ENCODE peak calls at places on chromosomes 11 and 22, in five cellular contexts. One of them, this sample, is unnamed.

GRCh38 chr11:66289548-66290331 is 797 bp upstream of the YIF1A start:
- DNase-seq in fibroblast of pulmonary artery: no peak
- DNase-seq in NCI-H510A treated with DMSO at 0.1 percent for 48 hours: no peak
- DNase-seq in NCI-H460: peak
- DNase-seq in fibroblast of the conjunctiva: no peak
- DNase-seq in this sample: peak

GRCh38 chr11:40032331-40032730 is 1427.1 kb downstream of the LRRC4C start:
- DNase-seq in fibroblast of pulmonary artery: no peak
- DNase-seq in NCI-H510A treated with DMSO at 0.1 percent for 48 hours: no peak
- DNase-seq in NCI-H460: no peak
- DNase-seq in fibroblast of the conjunctiva: no peak
- DNase-seq in this sample: no peak

GRCh38 chr22:41657709-41658108 is 31.0 kb downstream of the SNU13 start:
- DNase-seq in fibroblast of pulmonary artery: no peak
- DNase-seq in NCI-H510A treated with DMSO at 0.1 percent for 48 hours: no peak
- DNase-seq in NCI-H460: no peak
- DNase-seq in fibroblast of the conjunctiva: no peak
- DNase-seq in this sample: no peak

GRCh38 chr11:29312817-29313216 is 704.0 kb downstream of the KCNA4 start:
- DNase-seq in fibroblast of pulmonary artery: peak
- DNase-seq in NCI-H510A treated with DMSO at 0.1 percent for 48 hours: no peak
- DNase-seq in NCI-H460: no peak
- DNase-seq in fibroblast of the conjunctiva: no peak
- DNase-seq in this sample: no peak

GRCh38 chr11:104487035-104487775 is 323.3 kb upstream of the PDGFD start:
- DNase-seq in fibroblast of pulmonary artery: peak
- DNase-seq in NCI-H510A treated with DMSO at 0.1 percent for 48 hours: no peak
- DNase-seq in NCI-H460: no peak
- DNase-seq in fibroblast of the conjunctiva: no peak
- DNase-seq in this sample: no peak

GRCh38 chr11:70397336-70397982 is 870 bp upstream of the CTTN start:
- DNase-seq in fibroblast of pulmonary artery: peak
- DNase-seq in NCI-H510A treated with DMSO at 0.1 percent for 48 hours: peak
- DNase-seq in NCI-H460: no peak
- DNase-seq in fibroblast of the conjunctiva: no peak
- DNase-seq in this sample: peak

GRCh38 chr22:30178180-30179126 is 68.1 kb downstream of the LIF start:
- DNase-seq in fibroblast of pulmonary artery: no peak
- DNase-seq in NCI-H510A treated with DMSO at 0.1 percent for 48 hours: no peak
- DNase-seq in NCI-H460: no peak
- DNase-seq in fibroblast of the conjunctiva: no peak
- DNase-seq in this sample: no peak

GRCh38 chr22:35357883-35358621 is 22.8 kb upstream of the HMOX1 start:
- DNase-seq in fibroblast of pulmonary artery: no peak
- DNase-seq in NCI-H510A treated with DMSO at 0.1 percent for 48 hours: no peak
- DNase-seq in NCI-H460: no peak
- DNase-seq in fibroblast of the conjunctiva: no peak
- DNase-seq in this sample: no peak

GRCh38 chr22:27984723-27985122 is 65.7 kb upstream of the PITPNB start:
- DNase-seq in fibroblast of pulmonary artery: no peak
- DNase-seq in NCI-H510A treated with DMSO at 0.1 percent for 48 hours: no peak
- DNase-seq in NCI-H460: no peak
- DNase-seq in fibroblast of the conjunctiva: no peak
- DNase-seq in this sample: no peak

GRCh38 chr11:93020248-93021088 is 51.0 kb downstream of the MTNR1B start:
- DNase-seq in fibroblast of pulmonary artery: peak
- DNase-seq in NCI-H510A treated with DMSO at 0.1 percent for 48 hours: no peak
- DNase-seq in NCI-H460: no peak
- DNase-seq in fibroblast of the conjunctiva: peak
- DNase-seq in this sample: no peak

GRCh38 chr11:134409552-134410429 is 2.3 kb downstream of the B3GAT1 start:
- DNase-seq in fibroblast of pulmonary artery: no peak
- DNase-seq in NCI-H510A treated with DMSO at 0.1 percent for 48 hours: no peak
- DNase-seq in NCI-H460: no peak
- DNase-seq in fibroblast of the conjunctiva: no peak
- DNase-seq in this sample: no peak

GRCh38 chr11:71336996-71337772 is 84.8 kb upstream of the SHANK2 start:
- DNase-seq in fibroblast of pulmonary artery: no peak
- DNase-seq in NCI-H510A treated with DMSO at 0.1 percent for 48 hours: no peak
- DNase-seq in NCI-H460: no peak
- DNase-seq in fibroblast of the conjunctiva: no peak
- DNase-seq in this sample: no peak

GRCh38 chr11:110147965-110148709 is 54.9 kb downstream of the ZC3H12C start:
- DNase-seq in fibroblast of pulmonary artery: peak
- DNase-seq in NCI-H510A treated with DMSO at 0.1 percent for 48 hours: no peak
- DNase-seq in NCI-H460: no peak
- DNase-seq in fibroblast of the conjunctiva: no peak
- DNase-seq in this sample: no peak

GRCh38 chr11:120339394-120339890 is 3.2 kb downstream of the ARHGEF12 start:
- DNase-seq in fibroblast of pulmonary artery: peak
- DNase-seq in NCI-H510A treated with DMSO at 0.1 percent for 48 hours: no peak
- DNase-seq in NCI-H460: no peak
- DNase-seq in fibroblast of the conjunctiva: no peak
- DNase-seq in this sample: no peak

GRCh38 chr11:62392506-62392905 is 26.3 kb upstream of the SCGB1A1 start:
- DNase-seq in fibroblast of pulmonary artery: no peak
- DNase-seq in NCI-H510A treated with DMSO at 0.1 percent for 48 hours: no peak
- DNase-seq in NCI-H460: no peak
- DNase-seq in fibroblast of the conjunctiva: no peak
- DNase-seq in this sample: no peak

GRCh38 chr11:128525411-128526243 is 61.7 kb downstream of the ETS1 start:
- DNase-seq in fibroblast of pulmonary artery: no peak
- DNase-seq in NCI-H510A treated with DMSO at 0.1 percent for 48 hours: peak
- DNase-seq in NCI-H460: no peak
- DNase-seq in fibroblast of the conjunctiva: no peak
- DNase-seq in this sample: peak

GRCh38 chr11:8863838-8864237 is 47.2 kb upstream of the AKIP1 start:
- DNase-seq in fibroblast of pulmonary artery: peak
- DNase-seq in NCI-H510A treated with DMSO at 0.1 percent for 48 hours: no peak
- DNase-seq in NCI-H460: no peak
- DNase-seq in fibroblast of the conjunctiva: peak
- DNase-seq in this sample: peak

GRCh38 chr11:2100361-2101170 is 38.6 kb downstream of the IGF2 start:
- DNase-seq in fibroblast of pulmonary artery: peak
- DNase-seq in NCI-H510A treated with DMSO at 0.1 percent for 48 hours: no peak
- DNase-seq in NCI-H460: no peak
- DNase-seq in fibroblast of the conjunctiva: no peak
- DNase-seq in this sample: no peak

GRCh38 chr11:118610220-118610772 is 2.9 kb downstream of the PHLDB1 start:
- DNase-seq in fibroblast of pulmonary artery: no peak
- DNase-seq in NCI-H510A treated with DMSO at 0.1 percent for 48 hours: no peak
- DNase-seq in NCI-H460: no peak
- DNase-seq in fibroblast of the conjunctiva: no peak
- DNase-seq in this sample: peak

GRCh38 chr11:80155412-80156017 is 714.7 kb upstream of the TENM4 start:
- DNase-seq in fibroblast of pulmonary artery: peak
- DNase-seq in NCI-H510A treated with DMSO at 0.1 percent for 48 hours: peak
- DNase-seq in NCI-H460: peak
- DNase-seq in fibroblast of the conjunctiva: no peak
- DNase-seq in this sample: peak

GRCh38 chr22:23233746-23234408 is 53.6 kb downstream of the BCR start:
- DNase-seq in fibroblast of pulmonary artery: peak
- DNase-seq in NCI-H510A treated with DMSO at 0.1 percent for 48 hours: no peak
- DNase-seq in NCI-H460: no peak
- DNase-seq in fibroblast of the conjunctiva: no peak
- DNase-seq in this sample: no peak

GRCh38 chr11:72741429-72741833 is 10.8 kb downstream of the ARAP1 start:
- DNase-seq in fibroblast of pulmonary artery: no peak
- DNase-seq in NCI-H510A treated with DMSO at 0.1 percent for 48 hours: no peak
- DNase-seq in NCI-H460: no peak
- DNase-seq in fibroblast of the conjunctiva: no peak
- DNase-seq in this sample: no peak

GRCh38 chr11:4086584-4087353 is 7.8 kb upstream of the RRM1 start:
- DNase-seq in fibroblast of pulmonary artery: no peak
- DNase-seq in NCI-H510A treated with DMSO at 0.1 percent for 48 hours: no peak
- DNase-seq in NCI-H460: no peak
- DNase-seq in fibroblast of the conjunctiva: no peak
- DNase-seq in this sample: no peak

GRCh38 chr11:87281496-87281895 is 243.8 kb downstream of the TMEM135 start:
- DNase-seq in fibroblast of pulmonary artery: peak
- DNase-seq in NCI-H510A treated with DMSO at 0.1 percent for 48 hours: no peak
- DNase-seq in NCI-H460: peak
- DNase-seq in fibroblast of the conjunctiva: peak
- DNase-seq in this sample: peak

GRCh38 chr11:64102005-64102738 is 63.7 kb downstream of the MACROD1 start:
- DNase-seq in fibroblast of pulmonary artery: no peak
- DNase-seq in NCI-H510A treated with DMSO at 0.1 percent for 48 hours: no peak
- DNase-seq in NCI-H460: no peak
- DNase-seq in fibroblast of the conjunctiva: peak
- DNase-seq in this sample: no peak

GRCh38 chr11:90113541-90113940 is 20.9 kb upstream of the NAALAD2 start:
- DNase-seq in fibroblast of pulmonary artery: peak
- DNase-seq in NCI-H510A treated with DMSO at 0.1 percent for 48 hours: peak
- DNase-seq in NCI-H460: no peak
- DNase-seq in fibroblast of the conjunctiva: no peak
- DNase-seq in this sample: peak

GRCh38 chr11:102451693-102452460 is 688 bp downstream of the TMEM123 start:
- DNase-seq in fibroblast of pulmonary artery: peak
- DNase-seq in NCI-H510A treated with DMSO at 0.1 percent for 48 hours: peak
- DNase-seq in NCI-H460: no peak
- DNase-seq in fibroblast of the conjunctiva: no peak
- DNase-seq in this sample: peak

GRCh38 chr11:47607380-47607779 is 13.2 kb upstream of the C1QTNF4 start:
- DNase-seq in fibroblast of pulmonary artery: peak
- DNase-seq in NCI-H510A treated with DMSO at 0.1 percent for 48 hours: no peak
- DNase-seq in NCI-H460: no peak
- DNase-seq in fibroblast of the conjunctiva: peak
- DNase-seq in this sample: no peak

GRCh38 chr11:488992-489391 is 18.1 kb downstream of the RNH1 start:
- DNase-seq in fibroblast of pulmonary artery: no peak
- DNase-seq in NCI-H510A treated with DMSO at 0.1 percent for 48 hours: no peak
- DNase-seq in NCI-H460: no peak
- DNase-seq in fibroblast of the conjunctiva: no peak
- DNase-seq in this sample: peak

GRCh38 chr11:63915961-63916836 is 765 bp downstream of the RCOR2 start:
- DNase-seq in fibroblast of pulmonary artery: peak
- DNase-seq in NCI-H510A treated with DMSO at 0.1 percent for 48 hours: peak
- DNase-seq in NCI-H460: no peak
- DNase-seq in fibroblast of the conjunctiva: no peak
- DNase-seq in this sample: peak

GRCh38 chr11:33742249-33742851 is 6.1 kb upstream of the CD59 start:
- DNase-seq in fibroblast of pulmonary artery: peak
- DNase-seq in NCI-H510A treated with DMSO at 0.1 percent for 48 hours: peak
- DNase-seq in NCI-H460: no peak
- DNase-seq in fibroblast of the conjunctiva: no peak
- DNase-seq in this sample: peak

GRCh38 chr22:47192106-47192650 is 429.7 kb downstream of the TBC1D22A start:
- DNase-seq in fibroblast of pulmonary artery: no peak
- DNase-seq in NCI-H510A treated with DMSO at 0.1 percent for 48 hours: no peak
- DNase-seq in NCI-H460: no peak
- DNase-seq in fibroblast of the conjunctiva: no peak
- DNase-seq in this sample: peak

GRCh38 chr11:16809901-16810668 is 71.6 kb downstream of the C11orf58 start:
- DNase-seq in fibroblast of pulmonary artery: peak
- DNase-seq in NCI-H510A treated with DMSO at 0.1 percent for 48 hours: no peak
- DNase-seq in NCI-H460: no peak
- DNase-seq in fibroblast of the conjunctiva: peak
- DNase-seq in this sample: no peak

GRCh38 chr11:116202922-116203321 is 569.9 kb downstream of the BUD13 start:
- DNase-seq in fibroblast of pulmonary artery: no peak
- DNase-seq in NCI-H510A treated with DMSO at 0.1 percent for 48 hours: no peak
- DNase-seq in NCI-H460: no peak
- DNase-seq in fibroblast of the conjunctiva: no peak
- DNase-seq in this sample: no peak

GRCh38 chr11:36340909-36341308 is 44.8 kb downstream of the PRR5L start:
- DNase-seq in fibroblast of pulmonary artery: no peak
- DNase-seq in NCI-H510A treated with DMSO at 0.1 percent for 48 hours: no peak
- DNase-seq in NCI-H460: no peak
- DNase-seq in fibroblast of the conjunctiva: no peak
- DNase-seq in this sample: no peak

This sample was measured in DMS53.